ENCODE peak calls at places on chromosome 9, in five cellular contexts. S is adrenal gland, B is lung, W is A549, R is pancreas. L is an unnamed sample. For H3K4me1, the result is how much of the 10 kb centered on the place peaks cover.

GRCh38 chr9:121628401-121628800 is 23.0 kb upstream of the DAB2IP start:
- DNase-seq in B (no peak), R (no peak), W (no peak), S (no peak), L (no peak)

GRCh38 chr9:38085308-38085707 is 16.3 kb upstream of the SHB start:
- DNase-seq in S (no peak), B (no peak), W (no peak), R (no peak), L (no peak)

GRCh38 chr9:95511952-95512750 is 4.6 kb downstream of the PTCH1 start:
- DNase-seq in R (no peak), S (no peak), B (no peak), W (no peak), L (no peak)

GRCh38 chr9:74095925-74096324 is 401.2 kb upstream of the RORB start:
- DNase-seq in W (no peak), R (no peak), B (no peak), S (no peak), L (no peak)

GRCh38 chr9:131138676-131139075 is 13.3 kb downstream of the NUP214 start:
- DNase-seq in W (no peak), B (no peak), S (no peak), R (no peak), L (no peak)

GRCh38 chr9:114852050-114852594 is 46.3 kb upstream of the TNFSF15 start:
- DNase-seq in S (no peak), R (no peak), W (no peak), B (peak), L (no peak)

GRCh38 chr9:133103183-133103986 is 17.7 kb downstream of the RALGDS start:
- DNase-seq in W (peak), S (peak), B (peak), R (peak), L (peak)

GRCh38 chr9:19074836-19075235 is 25.6 kb downstream of the RRAGA start:
- DNase-seq in W (no peak), S (no peak), B (no peak), R (no peak), L (no peak)

GRCh38 chr9:111458139-111459009 is 25.8 kb downstream of the ECPAS start:
- DNase-seq in R (no peak), B (no peak), W (no peak), S (no peak), L (no peak)
- H3K4me1 ChIP-seq in R (under half), B (under half), W (under half), S (under half), L (under half)

GRCh38 chr9:35687972-35688557 is 1.7 kb downstream of the TPM2 start:
- DNase-seq in R (no peak), S (no peak), W (no peak), B (no peak), L (no peak)
- H3K4me1 ChIP-seq in R (under half), S (under half), W (under half), B (under half), L (under half)

DNA sequence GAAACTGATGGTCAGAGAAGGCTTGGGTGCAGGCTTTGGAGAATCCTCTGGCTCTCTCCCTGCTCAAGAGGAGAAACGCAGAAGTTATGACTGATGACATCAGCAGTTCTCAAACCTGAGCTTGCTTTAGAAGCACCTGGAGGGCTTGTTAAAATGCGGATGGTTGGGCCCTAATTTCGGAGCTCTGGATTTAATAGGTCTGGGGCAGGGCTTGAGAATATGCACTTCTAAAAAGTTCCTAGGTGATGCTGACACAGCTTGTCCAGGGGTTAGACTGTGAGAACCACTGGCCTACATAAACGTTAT is 26.4 kb downstream of the TBC1D2 start:
- DNase-seq in R (no peak), B (no peak), S (no peak), W (no peak), L (no peak)
- H3K4me1 ChIP-seq in R (under half), B (under half), S (under half), W (half or more), L (under half)

GRCh38 chr9:127520941-127521918 is 69.9 kb downstream of the LRSAM1 start:
- DNase-seq in S (no peak), B (no peak), R (peak), W (no peak), L (no peak)

GRCh38 chr9:127516835-127517607 is 65.7 kb downstream of the LRSAM1 start:
- DNase-seq in S (no peak), B (no peak), W (no peak), R (peak), L (no peak)

GRCh38 chr9:127519301-127520166 is 68.2 kb downstream of the LRSAM1 start:
- DNase-seq in R (peak), B (peak), S (no peak), W (no peak), L (no peak)

GRCh38 chr9:127517620-127518019 is 66.3 kb downstream of the LRSAM1 start:
- DNase-seq in R (peak), B (no peak), W (no peak), S (no peak), L (no peak)

DNA sequence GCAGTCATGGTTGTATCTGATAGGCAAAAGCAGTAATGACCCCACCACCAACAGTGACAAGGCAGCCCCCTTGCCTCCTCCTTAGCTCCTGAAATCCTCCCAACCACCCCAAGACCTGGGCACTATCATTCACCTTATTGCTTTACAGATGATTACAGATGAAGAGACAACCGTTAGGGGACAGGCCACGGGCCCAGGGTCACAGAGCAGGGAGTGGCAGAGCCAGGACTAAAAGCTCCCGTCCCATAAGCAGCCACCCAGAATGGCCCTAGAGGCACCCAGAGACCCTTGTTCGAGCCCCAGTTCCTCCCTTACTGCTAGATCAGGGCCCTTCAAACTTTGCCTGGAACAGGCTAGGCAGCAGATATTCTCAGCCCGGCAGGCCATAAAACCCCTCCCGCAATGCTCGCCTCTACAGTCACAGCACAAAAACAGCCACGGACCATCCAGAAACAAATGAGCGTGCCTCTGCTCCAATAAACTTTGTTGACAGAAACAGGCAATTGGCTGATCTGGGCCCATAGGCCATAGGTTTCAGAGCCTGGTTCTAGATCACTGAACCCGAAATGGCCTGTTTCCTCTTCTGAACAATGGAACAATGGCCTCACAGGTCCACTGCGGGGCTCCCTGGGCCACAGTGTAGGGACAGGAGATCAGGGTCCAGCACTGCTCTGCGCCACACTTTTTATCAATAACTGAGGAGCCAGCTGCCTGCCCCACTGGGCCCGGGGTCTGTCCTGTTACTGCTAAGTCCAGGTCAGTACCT is 67.0 kb downstream of the LRSAM1 start:
- DNase-seq in R (peak), B (no peak), S (no peak), W (no peak), L (peak)
- H3K4me1 ChIP-seq in R (under half), B (under half), S (under half), W (under half), L (under half)

GRCh38 chr9:93097496-93098205 is 1.6 kb downstream of the CARD19 start:
- DNase-seq in W (no peak), R (no peak), B (no peak), S (no peak), L (no peak)

GRCh38 chr9:93096811-93097382 is 880 bp downstream of the CARD19 start:
- DNase-seq in S (no peak), B (no peak), W (no peak), R (no peak), L (no peak)

GRCh38 chr9:93099551-93100264 is 3.7 kb downstream of the CARD19 start:
- DNase-seq in S (peak), B (no peak), R (no peak), W (no peak), L (no peak)

GRCh38 chr9:93100265-93100636 is 4.2 kb downstream of the CARD19 start:
- DNase-seq in B (no peak), S (no peak), R (no peak), W (no peak), L (no peak)

GRCh38 chr9:93098236-93098946 is 2.4 kb downstream of the CARD19 start:
- DNase-seq in W (peak), B (peak), R (no peak), S (peak), L (peak)
- H3K4me1 ChIP-seq in W (under half), B (under half), R (under half), S (under half), L (half or more)

GRCh38 chr9:109971226-109971625 is 191.2 kb downstream of the PALM2AKAP2 start:
- DNase-seq in B (no peak), W (no peak), R (no peak), S (no peak), L (no peak)
- H3K4me1 ChIP-seq in B (under half), W (under half), R (under half), S (under half), L (under half)

GRCh38 chr9:87123830-87124229 is 176.5 kb upstream of the GAS1 start:
- DNase-seq in R (no peak), B (no peak), W (no peak), S (no peak), L (no peak)
- H3K4me1 ChIP-seq in R (under half), B (under half), W (under half), S (under half), L (under half)

GRCh38 chr9:113619156-113619861 is 155.8 kb downstream of the RGS3 start:
- DNase-seq in R (no peak), W (no peak), S (no peak), B (no peak), L (no peak)

GRCh38 chr9:113616116-113616515 is 152.6 kb downstream of the RGS3 start:
- DNase-seq in B (no peak), W (no peak), R (no peak), S (no peak), L (no peak)

GRCh38 chr9:113617550-113617949 is 154.0 kb downstream of the RGS3 start:
- DNase-seq in R (no peak), B (no peak), W (no peak), S (no peak), L (no peak)

GRCh38 chr9:113614843-113615648 is 151.5 kb downstream of the RGS3 start:
- DNase-seq in S (peak), W (no peak), B (no peak), R (no peak), L (peak)

DNA sequence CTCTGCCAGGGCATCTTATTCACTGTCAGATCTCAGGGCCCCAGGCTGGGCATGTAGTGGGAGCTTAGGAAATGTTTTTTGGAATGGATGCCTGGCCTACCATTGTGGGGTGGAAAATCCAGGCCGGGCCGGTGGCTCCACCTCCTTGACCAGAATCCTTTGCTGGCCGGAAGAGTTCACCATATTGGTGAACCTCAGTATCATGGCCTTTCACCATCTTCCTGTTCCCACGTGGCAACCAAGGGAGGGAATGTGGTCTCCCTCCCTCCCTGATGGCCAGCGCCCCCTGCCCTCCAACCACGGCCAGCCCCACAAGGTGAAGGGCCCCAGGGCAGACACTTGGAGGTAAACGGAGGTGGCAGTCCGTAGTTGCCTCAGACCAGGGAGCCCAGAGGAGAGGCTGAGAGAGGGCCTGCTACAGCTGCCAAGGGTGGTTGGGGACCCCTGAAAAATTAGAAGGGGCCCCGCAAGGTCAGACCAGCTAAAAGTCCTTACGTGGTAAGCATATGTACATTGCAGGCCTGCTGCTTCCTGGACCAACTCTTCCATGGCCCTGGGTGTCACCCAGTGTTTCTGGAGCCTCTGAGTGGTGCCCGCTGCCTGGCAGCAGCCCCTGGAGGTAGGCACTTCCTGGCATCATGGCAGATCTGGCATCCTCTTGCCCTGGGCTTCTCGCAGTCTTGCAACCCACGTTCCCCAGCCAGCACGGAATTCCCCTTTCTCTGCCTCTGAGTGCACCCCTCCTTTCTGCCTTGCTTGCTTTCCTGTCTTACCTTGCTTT is 153.4 kb downstream of the RGS3 start:
- DNase-seq in B (no peak), W (no peak), R (no peak), S (no peak), L (no peak)
- H3K4me1 ChIP-seq in B (under half), W (under half), R (under half), S (under half), L (under half)